ENCODE peak calls at places on chromosomes 11 and 22, in five cellular contexts. R, V, M, J and Z are unnamed samples.

GRCh38 chr11:91641153-91641552 is 583.5 kb upstream of the FAT3 start:
- DNase-seq in R (no peak), V (no peak), M (no peak), J (no peak), Z (no peak)

GRCh38 chr11:81979444-81979843 is 754.2 kb downstream of the FAM181B start:
- DNase-seq in R (no peak), V (no peak), M (no peak), J (no peak), Z (no peak)

GRCh38 chr11:102780491-102780918 is at the start of gene MMP10:
- DNase-seq in R (no peak), V (peak; percentile 88), M (peak; percentile 66), J (no peak), Z (no peak)

GRCh38 chr11:62712861-62713260 is 5.4 kb downstream of the GNG3 start:
- DNase-seq in R (no peak), V (no peak), M (no peak), J (no peak), Z (no peak)

GRCh38 chr22:27377501-27377900 is 424.1 kb downstream of the MN1 start:
- DNase-seq in R (no peak), V (no peak), M (no peak), J (peak; percentile 76), Z (no peak)

GRCh38 chr11:119101367-119101758 is 290 bp downstream of the DPAGT1 start:
- DNase-seq in R (no peak), V (no peak), M (no peak), J (no peak), Z (no peak)

GRCh38 chr22:49953680-49954344 is 6.8 kb upstream of the PIM3 start:
- DNase-seq in R (peak; percentile 49), V (no peak), M (no peak), J (peak; percentile 43), Z (peak; percentile 23)

GRCh38 chr11:131025020-131025419 is 108.7 kb upstream of the SNX19 start:
- DNase-seq in R (no peak), V (peak; percentile 49), M (peak; percentile 52), J (no peak), Z (no peak)

GRCh38 chr11:27716216-27716615 is 16.0 kb upstream of the BDNF start:
- DNase-seq in R (no peak), V (no peak), M (no peak), J (no peak), Z (no peak)

GRCh38 chr11:43278302-43278956 is 33.4 kb upstream of the API5 start:
- DNase-seq in R (no peak), V (peak; percentile 16), M (no peak), J (no peak), Z (no peak)

GRCh38 chr11:132623496-132623895 is 908.8 kb downstream of the OPCML start:
- DNase-seq in R (no peak), V (no peak), M (no peak), J (no peak), Z (no peak)

GRCh38 chr22:24694971-24695928 is 79.3 kb downstream of the PIWIL3 start:
- DNase-seq in R (no peak), V (no peak), M (no peak), J (no peak), Z (no peak)

GRCh38 chr11:60978546-60979380 is 7.3 kb downstream of the CD6 start:
- DNase-seq in R (no peak), V (peak; percentile 95), M (no peak), J (no peak), Z (no peak)

GRCh38 chr22:47484960-47485571 is 722.6 kb downstream of the TBC1D22A start:
- DNase-seq in R (no peak), V (no peak), M (no peak), J (no peak), Z (no peak)

GRCh38 chr11:63769719-63770443 is 1.3 kb upstream of the ZFTA start:
- DNase-seq in R (peak; percentile 32), V (no peak), M (no peak), J (peak; percentile 16), Z (peak; percentile 17)

GRCh38 chr11:26992031-26992541 is 1.8 kb upstream of the FIBIN start:
- DNase-seq in R (no peak), V (peak; percentile 88), M (peak; percentile 91), J (no peak), Z (no peak)

GRCh38 chr11:6397636-6398035 is 7.4 kb downstream of the SMPD1 start:
- DNase-seq in R (no peak), V (no peak), M (peak; percentile 52), J (no peak), Z (no peak)

GRCh38 chr22:27107824-27108223 is 450.4 kb downstream of the MIAT start:
- DNase-seq in R (peak; percentile 70), V (peak; percentile 94), M (peak; percentile 98), J (peak; percentile 78), Z (peak; percentile 82)

GRCh38 chr11:111603633-111604130 is 1.4 kb downstream of the SIK2 start:
- DNase-seq in R (no peak), V (no peak), M (no peak), J (no peak), Z (no peak)

GRCh38 chr11:99197477-99197876 is 176.7 kb downstream of the CNTN5 start:
- DNase-seq in R (no peak), V (no peak), M (no peak), J (no peak), Z (no peak)

GRCh38 chr11:19774817-19775600 is 62.4 kb downstream of the NAV2 start:
- DNase-seq in R (no peak), V (no peak), M (no peak), J (no peak), Z (no peak)

GRCh38 chr22:29916007-29916544 is 33.1 kb downstream of the MTMR3 start:
- DNase-seq in R (no peak), V (no peak), M (no peak), J (no peak), Z (no peak)

GRCh38 chr11:67496113-67496512 is 9.1 kb downstream of the PITPNM1 start:
- DNase-seq in R (no peak), V (no peak), M (no peak), J (no peak), Z (peak; percentile 56)
- H3K4me1 ChIP-seq in R (peaks cover 6% of the 10 kb centered on the region), V (no peaks in the 10 kb centered on the region), M (no peaks in the 10 kb centered on the region), J (no peaks in the 10 kb centered on the region), Z (no peaks in the 10 kb centered on the region)

DNA sequence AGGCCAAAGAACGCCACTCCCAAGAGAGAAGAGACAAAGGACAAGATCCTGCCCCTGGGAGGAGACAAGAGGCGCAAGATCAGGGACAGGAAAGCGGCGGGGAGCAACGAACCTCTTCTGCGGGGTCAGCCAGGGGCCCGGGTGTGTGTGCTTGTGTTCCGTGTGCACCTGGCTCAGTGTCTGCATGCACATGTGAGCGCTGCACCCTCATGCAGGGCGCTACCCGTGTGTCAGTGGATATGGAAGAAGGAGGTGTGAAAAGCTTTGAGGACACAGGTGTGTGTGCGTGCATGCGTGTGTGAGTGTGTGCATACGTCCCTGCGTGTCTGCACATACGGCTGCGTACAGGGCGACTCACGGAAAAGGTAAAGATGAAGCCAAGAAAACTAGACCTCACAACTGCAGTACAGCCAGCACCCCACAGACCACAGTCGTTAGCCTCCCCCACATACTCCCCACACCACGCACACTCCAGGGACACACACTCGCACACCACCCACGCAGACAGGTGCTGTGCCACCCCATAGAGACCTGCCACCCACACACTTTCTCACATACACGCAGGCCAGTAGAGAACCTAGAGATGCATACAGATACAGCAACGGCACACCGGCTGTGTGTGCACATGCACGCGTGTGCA is 11.0 kb upstream of the IGSF9B start:
- DNase-seq in R (no peak), V (no peak), M (no peak), J (no peak), Z (no peak)
- H3K4me3 ChIP-seq in R (peak overlapping the region; percentile 44), V (no peak overlapping the region), M (no peak overlapping the region), J (no peak overlapping the region), Z (no peak overlapping the region)

GRCh38 chr11:87317441-87317840 is 279.7 kb downstream of the TMEM135 start:
- DNase-seq in R (no peak), V (no peak), M (no peak), J (no peak), Z (no peak)
- H3K4me1 ChIP-seq in R (no peaks in the 10 kb centered on the region), V (no peaks in the 10 kb centered on the region), M (no peaks in the 10 kb centered on the region), J (no peaks in the 10 kb centered on the region), Z (no peaks in the 10 kb centered on the region)

GRCh38 chr11:18393581-18394299 is 623 bp upstream of the LDHA start:
- DNase-seq in R (peak; percentile 37), V (no peak), M (no peak), J (peak; percentile 31), Z (no peak)
- H3K4me3 ChIP-seq in R (peak overlapping the region; percentile 98), V (no peak overlapping the region), M (peak overlapping the region; percentile 99), J (peak overlapping the region; percentile 82), Z (peak overlapping the region; percentile 89)

GRCh38 chr11:45089845-45090499 is 56.5 kb upstream of the PRDM11 start:
- DNase-seq in R (no peak), V (peak; percentile 40), M (peak; percentile 51), J (no peak), Z (no peak)
- H3K4me1 ChIP-seq in R (peaks cover 63% of the 10 kb centered on the region), V (peaks cover 16% of the 10 kb centered on the region), M (peaks cover 23% of the 10 kb centered on the region), J (peaks cover 5% of the 10 kb centered on the region), Z (peaks cover 15% of the 10 kb centered on the region)

GRCh38 chr11:75152090-75152489 is 1.2 kb downstream of the SLCO2B1 start:
- DNase-seq in R (peak; percentile 41), V (no peak), M (no peak), J (peak; percentile 88), Z (no peak)
- H3K4me3 ChIP-seq in R (peak overlapping the region; percentile 66), V (no peak overlapping the region), M (no peak overlapping the region), J (peak overlapping the region; percentile 15), Z (peak overlapping the region; percentile 31)

GRCh38 chr11:96333076-96333744 is 9.8 kb downstream of the MAML2 start:
- DNase-seq in R (no peak), V (no peak), M (peak; percentile 68), J (no peak), Z (no peak)
- H3K4me1 ChIP-seq in R (peaks cover 89% of the 10 kb centered on the region), V (peaks cover 6% of the 10 kb centered on the region), M (peaks cover 43% of the 10 kb centered on the region), J (peaks cover 7% of the 10 kb centered on the region), Z (peaks cover 9% of the 10 kb centered on the region)